ENCODE peak calls at places on chromosomes 3 and 15, in five cellular contexts. P is GM13976; R is GM10248; G is retina; K is stimulated activated naive CD4-positive, alpha-beta T cell treated with Interleukin-2 at 50 U/mL for 16 hours. L is an unnamed sample.

GRCh38 chr3:113721638-113722037 is 24.4 kb downstream of the NAA50 start:
- DNase-seq in G (no peak), K (no peak), R (no peak), P (no peak), L (no peak)

GRCh38 chr3:10291641-10292040 is 1.1 kb downstream of the GHRL start:
- DNase-seq in R (no peak), P (no peak), K (no peak), G (no peak), L (no peak)

GRCh38 chr15:70632079-70632850 is 131.1 kb downstream of the UACA start:
- DNase-seq in R (no peak), K (no peak), P (no peak), G (no peak), L (no peak)

GRCh38 chr3:99764377-99764776 is 53.3 kb upstream of the CMSS1 start:
- DNase-seq in G (no peak), K (no peak), R (no peak), P (no peak), L (no peak)

GRCh38 chr15:68812069-68812468 is 8.6 kb downstream of the ANP32A start:
- DNase-seq in K (no peak), P (no peak), G (no peak), R (no peak), L (no peak)

GRCh38 chr3:57007513-57008415 is 52.7 kb upstream of the SPATA12 start:
- DNase-seq in P (no peak), R (no peak), K (no peak), G (no peak), L (no peak)

GRCh38 chr3:188229177-188229576 is 75.2 kb downstream of the LPP start:
- DNase-seq in G (no peak), R (no peak), P (no peak), K (no peak), L (no peak)

GRCh38 chr3:146542179-146542578 is 2.2 kb downstream of the PLSCR1 start:
- DNase-seq in G (no peak), P (no peak), R (no peak), K (no peak), L (no peak)

GRCh38 chr3:139559541-139559940 is 20.0 kb upstream of the RBP1 start:
- DNase-seq in K (no peak), P (no peak), R (no peak), G (peak; percentile 70), L (no peak)

GRCh38 chr15:35713733-35714132 is 167.8 kb upstream of the DPH6 start:
- DNase-seq in G (no peak), P (no peak), R (no peak), K (no peak), L (no peak)

GRCh38 chr15:84725001-84725491 is 9.1 kb upstream of the SEC11A start:
- DNase-seq in P (peak; percentile 49), K (no peak), R (peak; percentile 25), G (no peak), L (peak; percentile 29)

GRCh38 chr3:143885803-143886427 is 37.6 kb upstream of the SLC9A9 start:
- DNase-seq in K (no peak), P (peak; percentile 38), G (peak; percentile 41), R (peak; percentile 49), L (peak; percentile 22)

GRCh38 chr3:110697961-110698360 is 373.7 kb upstream of the NECTIN3 start:
- DNase-seq in R (no peak), G (no peak), K (no peak), P (no peak), L (no peak)

GRCh38 chr15:80706161-80706560 is 11.1 kb downstream of the ABHD17C start:
- DNase-seq in P (no peak), G (no peak), R (no peak), K (no peak), L (no peak)

GRCh38 chr15:29888651-29889050 is 66.4 kb upstream of the TJP1 start:
- DNase-seq in P (no peak), R (no peak), K (no peak), G (peak; percentile 51), L (no peak)

GRCh38 chr15:50880221-50880620 is 28.3 kb upstream of the AP4E1 start:
- DNase-seq in K (no peak), G (no peak), P (no peak), R (no peak), L (no peak)

GRCh38 chr15:39665629-39666245 is 84.9 kb downstream of the THBS1 start:
- DNase-seq in G (no peak), K (no peak), R (no peak), P (no peak), L (no peak)

GRCh38 chr3:63753567-63753966 is 65.5 kb upstream of the C3orf49 start:
- DNase-seq in P (peak; percentile 9), K (no peak), G (no peak), R (no peak), L (no peak)

L was measured in GM06990.